ENCODE peak calls at places on chromosomes 11 and 22, in ten cellular contexts. P is A549; V is activated CD4-positive, alpha-beta memory T cell treated with anti-CD3 and anti-CD28 coated beads for 36 hours; M is mucosa of descending colon; W is endothelial cell; X is SK-MEL-5; K is germinal center; Q is AG09309; T is right cardiac atrium; F is NCI-H2081. Z is an unnamed sample.

GRCh38 chr11:62680825-62681240 is 2.0 kb upstream of the UBXN1 start:
- DNase-seq in M (peak), W (peak), X (peak), F (peak), T (peak), Q (no peak), K (peak), V (peak), P (peak), Z (peak)

GRCh38 chr11:94638902-94639373 is 71.8 kb downstream of the PIWIL4 start:
- DNase-seq in Q (peak), T (no peak), X (peak), F (no peak), V (no peak), P (no peak), M (no peak), W (no peak), K (no peak), Z (no peak)

GRCh38 chr11:44943696-44944095 is 7.0 kb downstream of the TP53I11 start:
- DNase-seq in F (peak), P (no peak), M (no peak), Q (no peak), X (no peak), W (no peak), K (no peak), V (no peak), T (no peak), Z (no peak)

GRCh38 chr11:120929090-120929489 is 94.8 kb upstream of the TBCEL start:
- DNase-seq in X (no peak), F (no peak), Q (no peak), V (no peak), T (no peak), W (no peak), M (no peak), K (no peak), P (no peak), Z (no peak)

GRCh38 chr11:882593-882992 is 28.0 kb downstream of the CHID1 start:
- DNase-seq in X (no peak), P (no peak), T (no peak), M (no peak), V (no peak), Q (no peak), F (no peak), W (no peak), K (no peak), Z (peak)

GRCh38 chr11:74460481-74461154 is 6.7 kb downstream of the KCNE3 start:
- DNase-seq in W (no peak), V (no peak), X (no peak), M (no peak), F (no peak), T (no peak), Q (peak), K (no peak), P (peak), Z (no peak)

GRCh38 chr11:69041516-69041915 is 7.2 kb upstream of the TPCN2 start:
- DNase-seq in M (no peak), X (no peak), K (no peak), T (no peak), Q (no peak), W (no peak), V (no peak), F (no peak), P (no peak), Z (no peak)

GRCh38 chr22:49153921-49154320 is 673.8 kb downstream of the BRD1 start:
- DNase-seq in V (no peak), F (no peak), X (no peak), Q (no peak), T (no peak), W (no peak), P (no peak), M (no peak), K (no peak), Z (no peak)

GRCh38 chr11:11313426-11313825 is 39.6 kb downstream of the CSNK2A3 start:
- DNase-seq in W (no peak), P (peak), X (peak), Q (peak), K (no peak), M (no peak), T (no peak), F (peak), V (no peak), Z (peak)

GRCh38 chr22:45162531-45162930 is 1.2 kb upstream of the NUP50 start:
- DNase-seq in X (no peak), M (peak), P (no peak), V (no peak), K (no peak), W (no peak), F (no peak), T (no peak), Q (no peak), Z (no peak)

GRCh38 chr22:44360686-44361381 is 48.1 kb upstream of the SHISAL1 start:
- DNase-seq in X (no peak), M (no peak), W (no peak), V (no peak), F (peak), K (no peak), P (peak), T (peak), Q (peak), Z (no peak)

GRCh38 chr11:5536482-5536881 is 11.9 kb downstream of the OR52H1 start:
- DNase-seq in X (no peak), M (no peak), V (no peak), Q (no peak), T (no peak), W (no peak), K (no peak), P (no peak), F (no peak), Z (no peak)

GRCh38 chr11:95647355-95647754 is 142.2 kb downstream of the FAM76B start:
- DNase-seq in Q (no peak), T (no peak), F (no peak), M (no peak), V (no peak), P (no peak), W (no peak), K (no peak), X (no peak), Z (no peak)